ENCODE peak calls at places on chromosome 5, in ten cellular contexts. Z, P, H, Q, T, U, Y, W, N and C are unnamed samples.

GRCh38 chr5:33430983-33431382 is 9.8 kb upstream of the TARS1 start:
- DNase-seq in Z (no peak), P (no peak), H (no peak), Q (no peak), T (no peak), U (no peak), Y (no peak), W (no peak), N (no peak), C (no peak)

GRCh38 chr5:151675956-151676712 is 10.6 kb downstream of the SPARC start:
- DNase-seq in Z (no peak), P (no peak), H (no peak), Q (no peak), T (no peak), U (no peak), Y (no peak), W (no peak), N (no peak), C (no peak)

GRCh38 chr5:124902097-124902821 is 155.8 kb upstream of the ZNF608 start:
- DNase-seq in Z (no peak), P (peak), H (no peak), Q (no peak), T (no peak), U (no peak), Y (no peak), W (peak), N (no peak), C (peak)

GRCh38 chr5:36403601-36404311 is 102.1 kb upstream of the RANBP3L start:
- DNase-seq in Z (no peak), P (peak), H (peak), Q (peak), T (no peak), U (no peak), Y (no peak), W (peak), N (no peak), C (no peak)

GRCh38 chr5:135195267-135195603 is 161.2 kb upstream of the PITX1 start:
- DNase-seq in Z (no peak), P (peak), H (no peak), Q (no peak), T (no peak), U (no peak), Y (no peak), W (no peak), N (no peak), C (no peak)

GRCh38 chr5:30960041-30960440 is 233.4 kb upstream of the CDH6 start:
- DNase-seq in Z (no peak), P (no peak), H (no peak), Q (no peak), T (no peak), U (no peak), Y (no peak), W (no peak), N (no peak), C (no peak)

GRCh38 chr5:134555223-134555790 is 29.8 kb downstream of the JADE2 start:
- DNase-seq in Z (no peak), P (no peak), H (no peak), Q (no peak), T (no peak), U (no peak), Y (no peak), W (no peak), N (no peak), C (no peak)

GRCh38 chr5:176863041-176863764 is 35.9 kb downstream of the HK3 start:
- DNase-seq in Z (no peak), P (no peak), H (no peak), Q (no peak), T (no peak), U (no peak), Y (no peak), W (no peak), N (no peak), C (no peak)

GRCh38 chr5:173567548-173567947 is 48.9 kb downstream of the BOD1 start:
- DNase-seq in Z (no peak), P (no peak), H (no peak), Q (no peak), T (no peak), U (no peak), Y (no peak), W (no peak), N (no peak), C (no peak)

GRCh38 chr5:56229106-56229505 is 4.0 kb downstream of the ANKRD55 start:
- DNase-seq in Z (no peak), P (no peak), H (no peak), Q (no peak), T (no peak), U (no peak), Y (no peak), W (no peak), N (no peak), C (no peak)

GRCh38 chr5:82785941-82786340 is 291.3 kb downstream of the TMEM167A start:
- DNase-seq in Z (no peak), P (no peak), H (no peak), Q (no peak), T (no peak), U (no peak), Y (no peak), W (no peak), N (no peak), C (no peak)

GRCh38 chr5:109700516-109701174 is 10.9 kb downstream of the MAN2A1 start:
- DNase-seq in Z (no peak), P (no peak), H (no peak), Q (no peak), T (no peak), U (no peak), Y (no peak), W (no peak), N (no peak), C (no peak)

GRCh38 chr5:155620819-155621410 is 607.4 kb downstream of the KIF4B start:
- DNase-seq in Z (no peak), P (no peak), H (no peak), Q (no peak), T (no peak), U (no peak), Y (no peak), W (no peak), N (no peak), C (no peak)

GRCh38 chr5:132667309-132667708 is 6.5 kb upstream of the IL4 start:
- DNase-seq in Z (no peak), P (no peak), H (no peak), Q (no peak), T (no peak), U (no peak), Y (no peak), W (no peak), N (no peak), C (no peak)
- TF ChIP-seq CTCF in Z (no peak), P (no peak), H (no peak), Q (no peak), T (no peak), U (no peak), Y (no peak), W (no peak), N (no peak), C (no peak)

DNA sequence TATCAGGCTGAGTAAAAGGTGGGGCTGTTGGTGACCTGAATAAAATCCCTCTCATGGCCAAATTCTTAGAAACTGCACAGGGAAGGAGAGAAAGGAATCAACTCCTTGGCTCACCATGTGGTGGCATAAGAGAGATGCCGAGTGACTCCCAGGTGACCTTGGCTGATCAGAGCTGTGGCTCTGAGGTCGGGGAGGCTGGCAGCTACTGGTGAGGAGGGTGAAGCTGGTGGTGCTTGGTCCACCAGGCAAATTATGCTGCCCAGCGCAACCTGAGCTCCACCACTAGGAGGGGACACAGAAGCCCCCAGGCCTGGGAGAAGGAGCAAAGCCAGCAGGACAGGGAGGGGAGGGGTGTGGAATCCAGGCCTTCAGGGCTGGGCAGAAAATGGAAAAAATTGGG is 111.2 kb upstream of the IL12B start:
- DNase-seq in Z (no peak), P (no peak), H (no peak), Q (no peak), T (peak), U (no peak), Y (no peak), W (no peak), N (no peak), C (no peak)
- TF ChIP-seq CTCF in Z (peak), P (peak), H (no peak), Q (no peak), T (peak), U (peak), Y (no peak), W (no peak), N (no peak), C (peak)

DNA sequence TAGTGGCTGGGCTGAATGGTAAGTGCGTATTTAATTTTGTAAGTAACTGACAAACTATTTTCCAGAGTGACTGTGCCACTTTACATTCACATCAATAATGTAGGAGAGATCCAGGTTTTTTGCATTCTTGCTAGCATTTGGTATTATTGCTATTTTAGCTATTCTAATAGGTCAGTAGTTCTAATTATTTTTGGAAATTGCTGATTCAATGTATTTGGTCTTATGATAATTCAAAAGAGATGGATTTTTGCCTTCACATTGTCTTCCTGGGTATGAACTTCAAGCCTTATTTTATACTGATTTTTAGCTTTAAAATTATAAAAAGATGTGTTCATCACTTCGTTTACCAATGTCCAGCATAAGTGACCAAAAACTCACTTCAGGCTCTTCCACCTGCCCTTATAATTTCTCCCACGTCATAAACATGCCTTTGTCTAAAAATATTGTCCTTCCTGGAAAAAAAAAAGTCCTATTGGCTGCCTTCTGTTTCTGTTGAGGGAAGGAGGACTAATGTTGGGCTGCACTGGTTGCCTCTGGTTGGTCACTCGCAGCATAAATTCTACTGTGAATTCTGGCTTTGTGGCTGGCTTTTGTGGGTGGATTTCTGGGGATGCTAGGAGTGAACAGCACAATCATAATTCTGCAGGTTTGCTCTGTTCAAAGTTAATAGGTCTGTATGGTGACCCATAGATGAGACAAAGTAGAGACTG is 15.2 kb downstream of the FOXD1 start:
- DNase-seq in Z (no peak), P (no peak), H (no peak), Q (no peak), T (no peak), U (no peak), Y (no peak), W (no peak), N (no peak), C (no peak)
- TF ChIP-seq CTCF in Z (no peak), P (no peak), H (no peak), Q (no peak), T (no peak), U (no peak), Y (no peak), W (no peak), N (no peak), C (no peak)

GRCh38 chr5:914612-915011 is 21.9 kb downstream of the TRIP13 start:
- DNase-seq in Z (no peak), P (no peak), H (no peak), Q (no peak), T (no peak), U (no peak), Y (no peak), W (no peak), N (no peak), C (no peak)
- TF ChIP-seq CTCF in Z (no peak), P (no peak), H (no peak), Q (no peak), T (no peak), U (no peak), Y (no peak), W (no peak), N (no peak), C (no peak)